ENCODE peak calls at places on chromosomes 3 and 15, in seven cellular contexts. One of them, this sample, is unnamed. For H3K9me3, the result is how much of the 10 kb centered on the place peaks cover.

GRCh38 chr15:94110476-94111130 is 120.8 kb upstream of the MCTP2 start:
- DNase-seq in transverse colon: no peak
- DNase-seq in AG04450: peak
- DNase-seq in heart left ventricle: no peak
- DNase-seq in MM.1S: no peak
- DNase-seq in lung: no peak
- DNase-seq in ovary: no peak
- DNase-seq in this sample: no peak

GRCh38 chr3:186849392-186849975 is 7.0 kb downstream of the ADIPOQ start:
- DNase-seq in AG04450: no peak
- DNase-seq in MM.1S: peak
- DNase-seq in heart left ventricle: no peak
- DNase-seq in transverse colon: no peak
- DNase-seq in lung: no peak
- DNase-seq in ovary: no peak
- DNase-seq in this sample: no peak

GRCh38 chr15:90660195-90660995 is 56.8 kb upstream of the BLM start:
- DNase-seq in heart left ventricle: peak
- DNase-seq in lung: peak
- DNase-seq in ovary: no peak
- DNase-seq in MM.1S: peak
- DNase-seq in transverse colon: peak
- DNase-seq in AG04450: peak
- DNase-seq in this sample: peak

GRCh38 chr3:51581529-51581928 is 43.0 kb downstream of the RAD54L2 start:
- DNase-seq in transverse colon: no peak
- DNase-seq in ovary: no peak
- DNase-seq in AG04450: no peak
- DNase-seq in lung: no peak
- DNase-seq in heart left ventricle: no peak
- DNase-seq in MM.1S: no peak
- DNase-seq in this sample: no peak

GRCh38 chr3:25019506-25019905 is 408.6 kb upstream of the RARB start:
- DNase-seq in AG04450: no peak
- DNase-seq in lung: no peak
- DNase-seq in ovary: no peak
- DNase-seq in heart left ventricle: no peak
- DNase-seq in MM.1S: no peak
- DNase-seq in transverse colon: no peak
- DNase-seq in this sample: no peak

GRCh38 chr3:81451611-81452010 is 309.8 kb downstream of the GBE1 start:
- DNase-seq in lung: no peak
- DNase-seq in transverse colon: no peak
- DNase-seq in MM.1S: no peak
- DNase-seq in heart left ventricle: no peak
- DNase-seq in AG04450: no peak
- DNase-seq in ovary: no peak
- DNase-seq in this sample: no peak

GRCh38 chr3:164132878-164133277 is 945.4 kb downstream of the SI start:
- DNase-seq in ovary: no peak
- DNase-seq in AG04450: no peak
- DNase-seq in lung: no peak
- DNase-seq in MM.1S: no peak
- DNase-seq in heart left ventricle: no peak
- DNase-seq in transverse colon: no peak
- DNase-seq in this sample: no peak

GRCh38 chr3:40268708-40269524 is 40.6 kb upstream of the EIF1B start:
- DNase-seq in MM.1S: no peak
- DNase-seq in AG04450: no peak
- DNase-seq in lung: no peak
- DNase-seq in ovary: no peak
- DNase-seq in transverse colon: no peak
- DNase-seq in heart left ventricle: no peak
- DNase-seq in this sample: no peak

GRCh38 chr3:108565506-108565905 is 23.7 kb downstream of the CIP2A start:
- DNase-seq in ovary: no peak
- DNase-seq in MM.1S: no peak
- DNase-seq in heart left ventricle: no peak
- DNase-seq in AG04450: no peak
- DNase-seq in lung: no peak
- DNase-seq in transverse colon: no peak
- DNase-seq in this sample: no peak

GRCh38 chr3:142501004-142501926 is 53.4 kb upstream of the XRN1 start:
- DNase-seq in AG04450: peak
- DNase-seq in ovary: no peak
- DNase-seq in transverse colon: no peak
- DNase-seq in lung: no peak
- DNase-seq in heart left ventricle: no peak
- DNase-seq in MM.1S: no peak
- DNase-seq in this sample: no peak

GRCh38 chr15:70486451-70487379 is 276.6 kb downstream of the UACA start:
- DNase-seq in ovary: no peak
- DNase-seq in MM.1S: no peak
- DNase-seq in AG04450: peak
- DNase-seq in transverse colon: no peak
- DNase-seq in lung: no peak
- DNase-seq in heart left ventricle: no peak
- DNase-seq in this sample: no peak

GRCh38 chr3:51622868-51623267 is 48.2 kb upstream of the TEX264 start:
- DNase-seq in AG04450: peak
- DNase-seq in transverse colon: no peak
- DNase-seq in ovary: no peak
- DNase-seq in lung: no peak
- DNase-seq in heart left ventricle: no peak
- DNase-seq in MM.1S: no peak
- DNase-seq in this sample: no peak

GRCh38 chr15:59522988-59523461 is 85.0 kb downstream of the FAM81A start:
- DNase-seq in transverse colon: no peak
- DNase-seq in lung: no peak
- DNase-seq in AG04450: no peak
- DNase-seq in MM.1S: no peak
- DNase-seq in ovary: no peak
- DNase-seq in heart left ventricle: no peak
- DNase-seq in this sample: peak

GRCh38 chr15:73838795-73839565 is 34.4 kb upstream of the TBC1D21 start:
- DNase-seq in MM.1S: no peak
- DNase-seq in AG04450: no peak
- DNase-seq in ovary: peak
- DNase-seq in transverse colon: no peak
- DNase-seq in lung: no peak
- DNase-seq in heart left ventricle: peak
- DNase-seq in this sample: no peak

GRCh38 chr15:40766906-40767837 is 2.6 kb upstream of the C15orf62 start:
- DNase-seq in lung: no peak
- DNase-seq in MM.1S: no peak
- DNase-seq in AG04450: no peak
- DNase-seq in transverse colon: no peak
- DNase-seq in ovary: no peak
- DNase-seq in heart left ventricle: no peak
- DNase-seq in this sample: no peak

GRCh38 chr3:119569156-119569555 is 9.7 kb upstream of the CD80 start:
- DNase-seq in ovary: no peak
- DNase-seq in AG04450: no peak
- DNase-seq in heart left ventricle: no peak
- DNase-seq in MM.1S: no peak
- DNase-seq in lung: no peak
- DNase-seq in transverse colon: no peak
- DNase-seq in this sample: no peak

GRCh38 chr3:100104442-100104798 is 9.9 kb downstream of the FILIP1L start:
- DNase-seq in MM.1S: no peak
- DNase-seq in AG04450: no peak
- DNase-seq in transverse colon: no peak
- DNase-seq in lung: no peak
- DNase-seq in heart left ventricle: no peak
- DNase-seq in ovary: no peak
- DNase-seq in this sample: no peak

GRCh38 chr3:127407026-127407939 is 119.4 kb upstream of the PRR20G start:
- DNase-seq in transverse colon: no peak
- DNase-seq in AG04450: no peak
- DNase-seq in heart left ventricle: no peak
- DNase-seq in lung: no peak
- DNase-seq in MM.1S: no peak
- DNase-seq in ovary: no peak
- DNase-seq in this sample: no peak

GRCh38 chr3:149879872-149880271 is 66.9 kb downstream of the RNF13 start:
- DNase-seq in MM.1S: peak
- DNase-seq in AG04450: peak
- DNase-seq in lung: peak
- DNase-seq in transverse colon: peak
- DNase-seq in heart left ventricle: peak
- DNase-seq in ovary: peak
- DNase-seq in this sample: peak

GRCh38 chr15:68470049-68470738 is 38.2 kb upstream of the ITGA11 start:
- DNase-seq in heart left ventricle: no peak
- DNase-seq in ovary: no peak
- DNase-seq in transverse colon: no peak
- DNase-seq in lung: no peak
- DNase-seq in AG04450: no peak
- DNase-seq in MM.1S: no peak
- DNase-seq in this sample: no peak

GRCh38 chr3:58683001-58683845 is 16.6 kb upstream of the FAM3D start:
- DNase-seq in AG04450: no peak
- DNase-seq in transverse colon: no peak
- DNase-seq in lung: no peak
- DNase-seq in heart left ventricle: no peak
- DNase-seq in ovary: no peak
- DNase-seq in MM.1S: peak
- DNase-seq in this sample: no peak

GRCh38 chr15:66071621-66072295 is 181.8 kb downstream of the MEGF11 start:
- DNase-seq in ovary: no peak
- DNase-seq in lung: no peak
- DNase-seq in transverse colon: no peak
- DNase-seq in AG04450: no peak
- DNase-seq in heart left ventricle: no peak
- DNase-seq in MM.1S: no peak
- DNase-seq in this sample: no peak

DNA sequence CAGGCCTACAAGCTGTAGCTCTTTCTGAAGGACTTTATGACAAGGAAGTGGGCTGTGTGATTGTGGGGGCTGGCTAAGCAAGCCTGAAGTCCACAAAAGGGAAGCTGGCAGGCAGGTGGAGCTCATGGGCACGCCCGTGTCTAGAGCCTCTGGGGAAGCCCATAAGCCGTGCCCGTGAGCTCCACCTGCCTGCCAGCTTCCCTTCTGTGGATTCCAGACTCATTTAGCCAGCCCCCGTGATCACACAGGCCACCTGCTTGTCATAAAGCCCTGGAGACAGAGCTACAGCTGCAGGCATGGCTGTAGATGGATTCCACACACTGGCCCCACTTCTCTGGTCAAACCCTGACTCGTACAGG is 15.2 kb downstream of the EFCC1 start:
- DNase-seq in MM.1S: peak
- DNase-seq in heart left ventricle: no peak
- DNase-seq in transverse colon: peak
- DNase-seq in AG04450: no peak
- DNase-seq in ovary: no peak
- DNase-seq in lung: no peak
- DNase-seq in this sample: peak
- TF ChIP-seq CTCF in MM.1S: peak
- TF ChIP-seq CTCF in heart left ventricle: no peak
- TF ChIP-seq CTCF in transverse colon: peak
- TF ChIP-seq CTCF in AG04450: no peak
- TF ChIP-seq CTCF in ovary: no peak
- TF ChIP-seq CTCF in lung: no peak
- TF ChIP-seq CTCF in this sample: peak

DNA sequence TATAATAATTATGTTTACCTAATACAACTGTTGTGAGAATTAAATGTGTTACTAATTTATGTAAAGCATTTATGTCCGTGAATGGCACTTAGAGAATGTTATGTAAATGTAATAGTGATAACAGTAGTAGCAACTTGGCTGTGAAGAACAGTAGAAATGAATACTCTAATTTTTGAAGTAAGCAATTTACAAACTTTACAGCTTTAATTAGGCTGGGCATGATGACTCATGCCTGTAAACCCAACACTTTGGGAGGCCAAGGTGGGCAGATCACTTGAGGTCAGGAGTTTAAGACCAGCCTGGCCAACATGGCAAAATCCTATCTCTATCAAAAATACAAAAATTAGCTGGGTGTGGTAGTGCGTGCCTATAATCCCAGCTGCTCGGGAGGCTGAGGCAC is 33.9 kb upstream of the IREB2 start:
- DNase-seq in MM.1S: no peak
- DNase-seq in AG04450: no peak
- DNase-seq in lung: no peak
- DNase-seq in heart left ventricle: no peak
- DNase-seq in transverse colon: no peak
- DNase-seq in ovary: no peak
- DNase-seq in this sample: no peak
- H3K27ac ChIP-seq in MM.1S: no peak
- H3K27ac ChIP-seq in AG04450: no peak
- H3K27ac ChIP-seq in lung: no peak
- H3K27ac ChIP-seq in heart left ventricle: no peak
- H3K27ac ChIP-seq in transverse colon: no peak
- H3K27ac ChIP-seq in ovary: no peak
- H3K27ac ChIP-seq in this sample: no peak

DNA sequence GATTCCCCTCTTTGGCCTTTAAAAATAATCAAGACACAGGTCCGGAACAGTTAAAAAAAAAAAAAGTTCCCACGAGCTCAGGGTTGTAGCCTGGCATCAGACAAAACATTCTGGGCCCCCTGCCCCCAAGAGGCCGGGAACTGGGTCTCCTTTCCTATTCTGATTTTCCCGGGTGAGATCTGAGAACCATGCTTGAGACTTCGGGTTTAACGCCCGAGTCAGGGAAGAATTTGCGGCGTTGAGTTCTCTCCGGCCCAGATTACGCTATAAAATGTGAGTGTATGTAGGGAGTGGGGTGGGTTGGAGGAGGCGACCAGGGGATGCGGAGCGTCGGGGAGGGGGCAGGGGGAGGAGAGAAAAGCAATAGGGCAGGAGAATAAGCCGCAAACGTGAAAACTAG is 2.6 kb downstream of the ZIC1 start:
- DNase-seq in AG04450: no peak
- DNase-seq in MM.1S: no peak
- DNase-seq in lung: no peak
- DNase-seq in heart left ventricle: no peak
- DNase-seq in ovary: no peak
- DNase-seq in transverse colon: no peak
- DNase-seq in this sample: no peak
- H3K9me3 ChIP-seq in AG04450: under half
- H3K9me3 ChIP-seq in MM.1S: under half
- H3K9me3 ChIP-seq in lung: under half
- H3K9me3 ChIP-seq in heart left ventricle: under half
- H3K9me3 ChIP-seq in ovary: under half
- H3K9me3 ChIP-seq in transverse colon: under half
- H3K9me3 ChIP-seq in this sample: under half

DNA sequence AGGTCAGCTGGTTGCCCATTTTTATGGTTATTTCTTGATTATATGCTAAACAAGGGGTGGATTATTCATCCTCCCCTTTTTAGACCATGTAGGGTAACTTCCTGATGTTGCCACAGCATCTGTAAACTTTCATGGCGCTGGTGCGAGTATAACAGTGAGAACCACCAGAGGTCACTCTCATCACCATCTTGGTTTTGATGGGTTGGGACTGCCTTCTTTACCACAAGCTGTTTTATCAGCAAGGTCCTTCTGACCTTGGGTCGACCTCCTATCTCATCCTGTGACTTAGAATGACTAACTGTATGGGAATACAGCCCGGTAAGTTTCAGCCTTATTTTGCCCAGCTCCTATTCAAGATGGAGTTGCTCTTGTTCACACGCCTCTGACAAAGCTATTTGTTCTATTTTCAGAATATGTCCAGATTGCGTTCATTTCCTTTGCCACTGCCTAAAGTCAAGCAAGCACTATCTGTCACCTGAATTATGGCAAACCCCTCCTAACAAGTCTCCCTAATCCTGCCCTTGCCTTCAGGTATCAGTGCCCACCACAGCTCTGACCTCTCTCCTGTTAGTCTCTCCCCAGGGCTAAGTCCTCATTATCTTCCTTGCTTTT is 308.5 kb downstream of the ROBO2 start:
- DNase-seq in ovary: no peak
- DNase-seq in transverse colon: no peak
- DNase-seq in MM.1S: peak
- DNase-seq in lung: no peak
- DNase-seq in AG04450: no peak
- DNase-seq in heart left ventricle: no peak
- DNase-seq in this sample: no peak
- TF ChIP-seq CTCF in ovary: no peak
- TF ChIP-seq CTCF in transverse colon: no peak
- TF ChIP-seq CTCF in MM.1S: peak
- TF ChIP-seq CTCF in lung: no peak
- TF ChIP-seq CTCF in AG04450: peak
- TF ChIP-seq CTCF in heart left ventricle: no peak
- TF ChIP-seq CTCF in this sample: no peak